ENCODE peak calls at places on chromosomes 1 and 21, in four cellular contexts. K is thoracic aorta, J is astrocyte of the cerebellum, D is body of pancreas. U is an unnamed sample.

GRCh38 chr1:218459450-218459849 is 114.3 kb downstream of the TGFB2 start:
- DNase-seq in K (no peak), J (no peak), D (peak), U (no peak)

GRCh38 chr1:11862890-11863289 is 4.1 kb upstream of the NPPB start:
- DNase-seq in K (no peak), J (no peak), D (no peak), U (no peak)

GRCh38 chr21:42781981-42782722 is 97.2 kb downstream of the WDR4 start:
- DNase-seq in K (no peak), J (no peak), D (no peak), U (no peak)

GRCh38 chr1:162028726-162029125 is 5.1 kb upstream of the OLFML2B start:
- DNase-seq in K (no peak), J (no peak), D (no peak), U (peak)

GRCh38 chr1:10635992-10636391 is 160.5 kb downstream of the CASZ1 start:
- DNase-seq in K (peak), J (no peak), D (no peak), U (no peak)

GRCh38 chr1:43358121-43358745 is 548 bp upstream of the CDC20 start:
- DNase-seq in K (no peak), J (no peak), D (peak), U (peak)

GRCh38 chr1:53681647-53682368 is 57.2 kb downstream of the GLIS1 start:
- DNase-seq in K (no peak), J (no peak), D (peak), U (peak)

GRCh38 chr1:52697795-52698674 is at the start of gene COA7:
- DNase-seq in K (peak), J (peak), D (peak), U (peak)

GRCh38 chr1:209023790-209024189 is 559.7 kb upstream of the CAMK1G start:
- DNase-seq in K (no peak), J (no peak), D (no peak), U (no peak)

GRCh38 chr1:183163311-183163710 is 22.8 kb upstream of the LAMC2 start:
- DNase-seq in K (no peak), J (peak), D (no peak), U (no peak)

GRCh38 chr1:87598429-87598828 is 269.7 kb downstream of the LMO4 start:
- DNase-seq in K (no peak), J (no peak), D (no peak), U (peak)

GRCh38 chr1:106637566-106637965 is 418.9 kb upstream of the PRMT6 start:
- DNase-seq in K (no peak), J (no peak), D (no peak), U (no peak)

GRCh38 chr1:243513726-243514491 is 258.1 kb downstream of the SDCCAG8 start:
- DNase-seq in K (no peak), J (peak), D (no peak), U (no peak)

GRCh38 chr1:32540589-32540988 is 1.4 kb downstream of the ZBTB8A start:
- DNase-seq in K (no peak), J (no peak), D (no peak), U (no peak)

GRCh38 chr1:17744666-17745563 is 10.2 kb upstream of the ACTL8 start:
- DNase-seq in K (no peak), J (no peak), D (no peak), U (peak)

GRCh38 chr1:59967141-59967697 is 40.6 kb upstream of the CYP2J2 start:
- DNase-seq in K (no peak), J (peak), D (no peak), U (no peak)

GRCh38 chr1:229629251-229629650 is 3.2 kb downstream of the URB2 start:
- DNase-seq in K (no peak), J (peak), D (no peak), U (no peak)

GRCh38 chr1:240309804-240310203 is 218.1 kb downstream of the FMN2 start:
- DNase-seq in K (no peak), J (no peak), D (no peak), U (no peak)

GRCh38 chr21:46660505-46660904 is 25.0 kb downstream of the PRMT2 start:
- DNase-seq in K (no peak), J (no peak), D (no peak), U (no peak)

GRCh38 chr1:205813755-205814058 is 709 bp upstream of the SLC41A1 start:
- DNase-seq in K (peak), J (no peak), D (no peak), U (no peak)

GRCh38 chr21:14356771-14357170 is 26.2 kb downstream of the HSPA13 start:
- DNase-seq in K (no peak), J (no peak), D (no peak), U (no peak)

GRCh38 chr1:231869364-231869763 is 242.8 kb downstream of the DISC1 start:
- DNase-seq in K (no peak), J (no peak), D (no peak), U (no peak)

GRCh38 chr1:155974208-155975165 is 3.9 kb downstream of the ARHGEF2 start:
- DNase-seq in K (no peak), J (no peak), D (no peak), U (no peak)

GRCh38 chr21:43016728-43017127 is 42.4 kb downstream of the PKNOX1 start:
- DNase-seq in K (no peak), J (no peak), D (no peak), U (no peak)

GRCh38 chr1:117112063-117112462 is 9.5 kb downstream of the TRIM45 start:
- DNase-seq in K (no peak), J (no peak), D (no peak), U (no peak)

GRCh38 chr1:46442317-46443161 is 47.1 kb upstream of the DMBX1 start:
- DNase-seq in K (peak), J (peak), D (peak), U (peak)

GRCh38 chr1:60265560-60266535 is 192.3 kb upstream of the C1orf87 start:
- DNase-seq in K (no peak), J (peak), D (no peak), U (no peak)

GRCh38 chr1:3909615-3910014 is 9.5 kb upstream of the C1orf174 start:
- DNase-seq in K (no peak), J (no peak), D (no peak), U (no peak)

GRCh38 chr1:47940779-47941178 is 56.4 kb downstream of the TRABD2B start:
- DNase-seq in K (no peak), J (no peak), D (no peak), U (no peak)

GRCh38 chr1:46087891-46088290 is 44.5 kb downstream of the PIK3R3 start:
- DNase-seq in K (no peak), J (no peak), D (no peak), U (no peak)

GRCh38 chr1:183032122-183032921 is 9.1 kb downstream of the LAMC1 start:
- DNase-seq in K (no peak), J (no peak), D (no peak), U (peak)

DNA sequence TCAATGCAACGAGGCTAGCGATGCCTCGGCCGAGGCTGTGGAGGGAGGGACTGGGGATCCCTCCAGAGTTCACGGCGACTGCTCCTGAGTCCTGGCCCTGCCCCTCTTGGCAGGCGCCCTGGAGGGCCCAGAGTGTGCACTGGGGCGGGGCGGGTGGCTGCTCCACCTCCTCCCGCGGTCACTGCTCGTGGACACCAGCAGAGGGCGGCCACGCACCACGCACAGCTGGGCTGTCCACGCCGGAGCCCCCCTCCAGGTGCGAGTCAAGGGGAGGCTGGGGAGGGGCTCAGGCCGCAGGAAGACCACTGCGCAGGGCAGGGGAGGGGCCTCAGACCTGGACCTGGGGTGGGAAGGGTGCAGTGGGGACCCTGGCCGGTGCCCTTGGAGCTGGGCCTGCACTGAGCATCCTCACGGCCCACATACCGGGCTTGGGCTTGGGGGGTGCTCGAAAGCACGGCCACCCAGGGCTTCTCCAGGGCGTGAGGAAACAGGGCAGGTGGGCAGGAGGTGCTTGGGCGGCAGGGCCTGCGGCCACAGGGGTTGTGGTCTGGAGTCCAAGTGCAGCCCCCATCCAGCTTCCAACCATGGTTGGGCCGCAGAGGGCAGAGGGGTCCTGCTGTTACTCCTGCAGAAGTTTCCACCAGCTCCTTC is 20.6 kb upstream of the TTC34 start:
- DNase-seq in K (no peak), J (no peak), D (peak), U (peak)
- TF ChIP-seq CTCF in K (peak), J (no peak), D (peak), U (peak)

DNA sequence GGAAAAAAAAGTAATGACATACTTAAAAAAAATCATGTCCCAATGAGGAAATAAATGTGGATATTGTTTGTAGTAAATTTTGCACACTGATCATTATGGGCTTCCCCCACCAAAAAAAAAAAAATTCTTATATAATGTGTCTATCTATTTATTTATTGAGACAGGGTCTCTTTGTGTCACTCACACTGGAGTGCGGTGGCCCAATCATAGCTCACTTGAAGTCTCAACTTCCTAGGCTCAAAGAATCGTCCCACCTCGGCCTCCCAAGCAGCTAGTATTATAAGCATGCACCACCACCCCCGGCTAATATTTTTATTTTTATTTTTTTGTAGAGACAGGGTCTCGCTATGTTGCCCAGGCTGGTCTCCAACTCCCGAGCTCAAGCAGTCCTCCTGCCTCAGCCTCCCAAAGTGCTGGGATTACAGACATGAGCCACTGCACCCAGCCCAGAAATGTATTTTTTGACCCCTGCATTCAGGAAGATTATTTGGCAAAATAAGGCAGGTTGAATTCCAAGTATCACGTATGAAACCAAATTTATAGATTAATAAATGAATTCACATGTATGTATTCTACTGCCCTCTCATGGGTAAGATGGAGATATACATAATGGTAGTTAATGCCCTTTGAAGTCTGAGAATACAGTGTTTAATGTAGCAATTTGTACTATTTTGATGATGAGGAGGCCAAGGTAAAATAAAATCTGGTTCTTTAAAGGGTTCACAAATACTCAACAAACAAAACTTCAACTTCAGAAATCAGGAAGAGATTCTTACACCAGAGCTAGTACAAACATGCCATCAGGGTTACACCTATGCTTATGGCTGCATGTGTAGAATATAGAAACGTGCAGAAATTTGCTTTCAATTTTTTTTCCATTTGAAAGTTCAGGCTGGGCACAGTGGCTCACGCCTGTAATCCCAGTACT is 1.4 kb upstream of the DENND2C start:
- DNase-seq in K (no peak), J (no peak), D (no peak), U (no peak)
- TF ChIP-seq CTCF in K (no peak), J (no peak), D (peak), U (no peak)

DNA sequence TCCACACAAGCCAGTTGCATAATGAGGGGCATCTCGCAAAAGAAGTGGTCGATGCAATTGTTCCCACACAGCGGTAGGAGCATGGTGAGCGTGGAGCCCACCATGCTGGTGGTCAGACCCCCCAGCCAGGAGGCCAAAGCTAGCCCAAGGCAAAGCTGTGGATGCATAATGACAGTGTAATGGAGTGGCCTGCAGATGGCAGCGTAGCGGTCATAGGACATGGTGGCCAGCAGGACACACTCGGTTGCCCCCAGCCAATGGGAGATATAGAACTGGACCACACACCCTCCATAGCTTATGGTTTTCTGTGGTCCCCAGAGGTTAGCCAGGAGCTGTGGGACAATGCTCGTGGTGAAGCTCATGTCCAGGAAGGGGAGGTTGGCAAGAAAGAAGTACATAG is 4.3 kb downstream of the OR2C3 start:
- DNase-seq in K (no peak), J (no peak), D (no peak), U (no peak)
- TF ChIP-seq CTCF in K (no peak), J (no peak), D (no peak), U (no peak)

DNA sequence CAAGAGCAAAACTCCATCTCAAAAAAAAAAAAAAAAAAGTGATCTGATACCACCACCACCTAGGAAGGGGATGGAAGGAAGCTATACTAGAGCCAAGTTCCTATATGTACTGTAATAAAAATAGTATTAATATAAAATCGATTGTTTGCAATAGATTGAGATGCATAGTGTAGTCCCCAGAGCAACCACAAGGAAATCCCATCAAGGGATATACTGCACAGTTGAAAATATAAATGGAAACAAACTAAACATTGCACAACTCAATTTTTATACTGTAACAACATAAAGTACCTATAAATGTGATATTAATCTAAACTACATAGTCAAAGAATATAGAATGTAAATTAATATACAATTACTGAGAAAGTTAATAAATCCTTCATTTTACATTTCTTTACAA is 20.9 kb upstream of the PSMG1 start:
- DNase-seq in K (no peak), J (no peak), D (no peak), U (no peak)
- TF ChIP-seq CTCF in K (peak), J (peak), D (no peak), U (peak)

DNA sequence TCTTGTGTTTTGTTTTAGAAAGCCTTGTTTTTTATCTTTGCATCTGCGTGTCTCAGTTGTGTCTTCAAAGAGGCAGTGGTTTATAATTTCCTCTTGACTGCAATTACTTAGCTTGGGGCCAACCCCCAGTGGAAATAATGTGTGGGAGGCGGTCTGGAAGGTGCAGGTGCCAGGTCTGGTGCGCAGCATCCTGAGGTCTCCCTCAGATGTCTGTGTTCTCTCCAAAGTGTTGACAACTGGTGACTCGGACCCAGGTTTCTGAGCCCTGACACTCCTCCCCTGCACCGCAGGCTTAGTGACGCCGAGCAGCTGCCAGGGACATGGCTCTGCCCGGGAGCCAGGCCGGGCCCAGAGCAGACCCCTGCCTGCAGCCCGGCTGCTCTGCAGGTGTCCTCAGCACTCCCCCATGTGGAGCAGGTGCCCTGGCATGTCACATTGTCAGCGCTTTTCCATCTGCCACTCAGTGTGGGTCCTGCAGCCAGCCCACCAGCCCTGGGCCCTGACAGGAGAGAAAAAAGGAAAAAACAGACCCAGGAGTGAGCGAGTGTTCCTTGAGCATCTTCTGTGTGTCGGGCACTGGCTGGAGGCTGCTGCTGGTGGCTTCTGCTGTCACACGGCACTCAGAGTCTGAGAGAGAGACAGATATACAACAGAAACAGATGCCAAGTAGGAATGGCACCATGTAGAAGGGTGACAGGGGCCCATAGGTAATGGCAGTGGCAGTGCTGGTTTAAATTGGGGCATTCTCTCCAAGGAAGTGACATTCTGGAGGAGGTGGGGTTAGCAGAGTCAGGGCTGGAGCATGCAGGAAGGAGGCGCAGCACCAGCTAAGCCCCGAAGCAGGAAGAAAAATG is 24.8 kb upstream of the SELENON start:
- DNase-seq in K (no peak), J (no peak), D (no peak), U (peak)
- TF ChIP-seq CTCF in K (no peak), J (no peak), D (no peak), U (no peak)